ENCODE peak calls at places on chromosomes 2 and 18, in seven cellular contexts. One of them, this sample, is unnamed.

GRCh38 chr2:100936070-100936741 is 65.9 kb upstream of the RPL31 start:
- DNase-seq in GM23338: no peak
- DNase-seq in progenitor cell of endocrine pancreas: no peak
- DNase-seq in right lobe of liver: no peak
- DNase-seq in left ventricle myocardium inferior: no peak
- DNase-seq in T-helper 1 cell: no peak
- DNase-seq in activated CD4-positive, alpha-beta T cell treated with anti-CD3 and anti-CD28 coated beads for 1 hour: no peak
- DNase-seq in this sample: no peak

GRCh38 chr2:239830718-239831271 is 194.3 kb downstream of the NDUFA10 start:
- DNase-seq in left ventricle myocardium inferior: peak
- DNase-seq in T-helper 1 cell: no peak
- DNase-seq in GM23338: no peak
- DNase-seq in activated CD4-positive, alpha-beta T cell treated with anti-CD3 and anti-CD28 coated beads for 1 hour: no peak
- DNase-seq in progenitor cell of endocrine pancreas: peak
- DNase-seq in right lobe of liver: no peak
- DNase-seq in this sample: no peak

GRCh38 chr2:119004602-119005001 is 62.6 kb downstream of the MARCO start:
- DNase-seq in GM23338: no peak
- DNase-seq in T-helper 1 cell: no peak
- DNase-seq in activated CD4-positive, alpha-beta T cell treated with anti-CD3 and anti-CD28 coated beads for 1 hour: no peak
- DNase-seq in right lobe of liver: peak
- DNase-seq in progenitor cell of endocrine pancreas: no peak
- DNase-seq in left ventricle myocardium inferior: no peak
- DNase-seq in this sample: no peak

GRCh38 chr2:150528861-150529801 is 41.7 kb upstream of the RND3 start:
- DNase-seq in activated CD4-positive, alpha-beta T cell treated with anti-CD3 and anti-CD28 coated beads for 1 hour: no peak
- DNase-seq in right lobe of liver: no peak
- DNase-seq in GM23338: peak
- DNase-seq in T-helper 1 cell: no peak
- DNase-seq in left ventricle myocardium inferior: no peak
- DNase-seq in progenitor cell of endocrine pancreas: no peak
- DNase-seq in this sample: no peak

GRCh38 chr18:63237486-63237885 is 82.1 kb downstream of the BCL2 start:
- DNase-seq in progenitor cell of endocrine pancreas: no peak
- DNase-seq in GM23338: peak
- DNase-seq in activated CD4-positive, alpha-beta T cell treated with anti-CD3 and anti-CD28 coated beads for 1 hour: no peak
- DNase-seq in right lobe of liver: no peak
- DNase-seq in T-helper 1 cell: no peak
- DNase-seq in left ventricle myocardium inferior: no peak
- DNase-seq in this sample: no peak

GRCh38 chr2:6648656-6649247 is 217.0 kb downstream of the CMPK2 start:
- DNase-seq in left ventricle myocardium inferior: no peak
- DNase-seq in progenitor cell of endocrine pancreas: no peak
- DNase-seq in T-helper 1 cell: no peak
- DNase-seq in right lobe of liver: no peak
- DNase-seq in GM23338: no peak
- DNase-seq in activated CD4-positive, alpha-beta T cell treated with anti-CD3 and anti-CD28 coated beads for 1 hour: no peak
- DNase-seq in this sample: no peak

GRCh38 chr2:129905664-129906081 is 73.8 kb upstream of the RAB6C start:
- DNase-seq in left ventricle myocardium inferior: no peak
- DNase-seq in progenitor cell of endocrine pancreas: peak
- DNase-seq in T-helper 1 cell: no peak
- DNase-seq in activated CD4-positive, alpha-beta T cell treated with anti-CD3 and anti-CD28 coated beads for 1 hour: no peak
- DNase-seq in right lobe of liver: no peak
- DNase-seq in GM23338: no peak
- DNase-seq in this sample: no peak

GRCh38 chr18:74945774-74946545 is 263.0 kb downstream of the PTGR3 start:
- DNase-seq in GM23338: no peak
- DNase-seq in left ventricle myocardium inferior: no peak
- DNase-seq in right lobe of liver: no peak
- DNase-seq in T-helper 1 cell: no peak
- DNase-seq in activated CD4-positive, alpha-beta T cell treated with anti-CD3 and anti-CD28 coated beads for 1 hour: no peak
- DNase-seq in progenitor cell of endocrine pancreas: no peak
- DNase-seq in this sample: no peak

GRCh38 chr2:168687314-168687713 is 115.1 kb upstream of the NOSTRIN start:
- DNase-seq in activated CD4-positive, alpha-beta T cell treated with anti-CD3 and anti-CD28 coated beads for 1 hour: no peak
- DNase-seq in left ventricle myocardium inferior: no peak
- DNase-seq in progenitor cell of endocrine pancreas: no peak
- DNase-seq in T-helper 1 cell: no peak
- DNase-seq in right lobe of liver: no peak
- DNase-seq in GM23338: peak
- DNase-seq in this sample: peak

GRCh38 chr2:119703526-119703925 is 24.5 kb downstream of the TMEM177 start:
- DNase-seq in right lobe of liver: no peak
- DNase-seq in activated CD4-positive, alpha-beta T cell treated with anti-CD3 and anti-CD28 coated beads for 1 hour: no peak
- DNase-seq in GM23338: no peak
- DNase-seq in progenitor cell of endocrine pancreas: no peak
- DNase-seq in T-helper 1 cell: no peak
- DNase-seq in left ventricle myocardium inferior: no peak
- DNase-seq in this sample: no peak

GRCh38 chr18:58978916-58979315 is 114.2 kb downstream of the ZNF532 start:
- DNase-seq in progenitor cell of endocrine pancreas: no peak
- DNase-seq in activated CD4-positive, alpha-beta T cell treated with anti-CD3 and anti-CD28 coated beads for 1 hour: no peak
- DNase-seq in T-helper 1 cell: no peak
- DNase-seq in right lobe of liver: no peak
- DNase-seq in GM23338: no peak
- DNase-seq in left ventricle myocardium inferior: no peak
- DNase-seq in this sample: no peak

GRCh38 chr18:2797951-2798350 is 48.9 kb upstream of the EMILIN2 start:
- DNase-seq in GM23338: no peak
- DNase-seq in left ventricle myocardium inferior: no peak
- DNase-seq in activated CD4-positive, alpha-beta T cell treated with anti-CD3 and anti-CD28 coated beads for 1 hour: no peak
- DNase-seq in T-helper 1 cell: no peak
- DNase-seq in right lobe of liver: no peak
- DNase-seq in progenitor cell of endocrine pancreas: no peak
- DNase-seq in this sample: no peak